ENCODE peak calls at places on chromosomes 13 and 19, in eight cellular contexts. One of them, this sample, is unnamed.

GRCh38 chr19:17337675-17338439 is 504 bp downstream of the GTPBP3 start:
- DNase-seq in OCI-LY7: peak
- DNase-seq in neural progenitor cell: peak
- DNase-seq in HCT116: no peak
- DNase-seq in heart right ventricle: no peak
- DNase-seq in fibroblast of mammary gland: no peak
- DNase-seq in fibroblast of lung: no peak
- DNase-seq in PC-3: peak
- DNase-seq in this sample: no peak

GRCh38 chr13:36163303-36163702 is 32.1 kb upstream of the DCLK1 start:
- DNase-seq in OCI-LY7: no peak
- DNase-seq in neural progenitor cell: no peak
- DNase-seq in HCT116: no peak
- DNase-seq in heart right ventricle: no peak
- DNase-seq in fibroblast of mammary gland: no peak
- DNase-seq in fibroblast of lung: peak
- DNase-seq in PC-3: no peak
- DNase-seq in this sample: no peak

GRCh38 chr13:81795710-81796109 is 1454.8 kb upstream of the SPRY2 start:
- DNase-seq in OCI-LY7: no peak
- DNase-seq in neural progenitor cell: no peak
- DNase-seq in HCT116: no peak
- DNase-seq in heart right ventricle: no peak
- DNase-seq in fibroblast of mammary gland: no peak
- DNase-seq in fibroblast of lung: no peak
- DNase-seq in PC-3: no peak
- DNase-seq in this sample: no peak

GRCh38 chr19:41531438-41532311 is 44.3 kb upstream of the CEACAM21 start:
- DNase-seq in OCI-LY7: peak
- DNase-seq in neural progenitor cell: no peak
- DNase-seq in HCT116: no peak
- DNase-seq in heart right ventricle: peak
- DNase-seq in fibroblast of mammary gland: peak
- DNase-seq in fibroblast of lung: peak
- DNase-seq in PC-3: no peak
- DNase-seq in this sample: peak

GRCh38 chr13:40540707-40541044 is 125.8 kb downstream of the FOXO1 start:
- DNase-seq in OCI-LY7: no peak
- DNase-seq in neural progenitor cell: no peak
- DNase-seq in HCT116: no peak
- DNase-seq in heart right ventricle: no peak
- DNase-seq in fibroblast of mammary gland: no peak
- DNase-seq in fibroblast of lung: no peak
- DNase-seq in PC-3: no peak
- DNase-seq in this sample: no peak

GRCh38 chr19:3691726-3692125 is 8.5 kb downstream of the PIP5K1C start:
- DNase-seq in OCI-LY7: no peak
- DNase-seq in neural progenitor cell: no peak
- DNase-seq in HCT116: no peak
- DNase-seq in heart right ventricle: no peak
- DNase-seq in fibroblast of mammary gland: no peak
- DNase-seq in fibroblast of lung: no peak
- DNase-seq in PC-3: no peak
- DNase-seq in this sample: no peak

GRCh38 chr19:38721977-38722773 is 22.1 kb downstream of the CAPN12 start:
- DNase-seq in OCI-LY7: no peak
- DNase-seq in neural progenitor cell: peak
- DNase-seq in HCT116: no peak
- DNase-seq in heart right ventricle: peak
- DNase-seq in fibroblast of mammary gland: no peak
- DNase-seq in fibroblast of lung: no peak
- DNase-seq in PC-3: no peak
- DNase-seq in this sample: no peak

GRCh38 chr13:113783482-113783881 is 24.5 kb downstream of the TMEM255B start:
- DNase-seq in OCI-LY7: no peak
- DNase-seq in neural progenitor cell: no peak
- DNase-seq in HCT116: no peak
- DNase-seq in heart right ventricle: no peak
- DNase-seq in fibroblast of mammary gland: no peak
- DNase-seq in fibroblast of lung: no peak
- DNase-seq in PC-3: peak
- DNase-seq in this sample: no peak

GRCh38 chr19:53892981-53893325 is 11.0 kb downstream of the PRKCG start:
- DNase-seq in OCI-LY7: peak
- DNase-seq in neural progenitor cell: peak
- DNase-seq in HCT116: no peak
- DNase-seq in heart right ventricle: no peak
- DNase-seq in fibroblast of mammary gland: no peak
- DNase-seq in fibroblast of lung: no peak
- DNase-seq in PC-3: no peak
- DNase-seq in this sample: no peak

GRCh38 chr19:49067554-49067953 is 2.9 kb upstream of the NTF4 start:
- DNase-seq in OCI-LY7: no peak
- DNase-seq in neural progenitor cell: no peak
- DNase-seq in HCT116: no peak
- DNase-seq in heart right ventricle: no peak
- DNase-seq in fibroblast of mammary gland: no peak
- DNase-seq in fibroblast of lung: no peak
- DNase-seq in PC-3: no peak
- DNase-seq in this sample: no peak

GRCh38 chr19:49064768-49065611 is at the start of gene NTF4:
- DNase-seq in OCI-LY7: no peak
- DNase-seq in neural progenitor cell: peak
- DNase-seq in HCT116: no peak
- DNase-seq in heart right ventricle: no peak
- DNase-seq in fibroblast of mammary gland: no peak
- DNase-seq in fibroblast of lung: peak
- DNase-seq in PC-3: peak
- DNase-seq in this sample: no peak

GRCh38 chr19:49069026-49069425 is 3.5 kb downstream of the KCNA7 start:
- DNase-seq in OCI-LY7: no peak
- DNase-seq in neural progenitor cell: no peak
- DNase-seq in HCT116: no peak
- DNase-seq in heart right ventricle: no peak
- DNase-seq in fibroblast of mammary gland: no peak
- DNase-seq in fibroblast of lung: no peak
- DNase-seq in PC-3: no peak
- DNase-seq in this sample: no peak

GRCh38 chr19:49064029-49064629 is 489 bp downstream of the NTF4 start:
- DNase-seq in OCI-LY7: no peak
- DNase-seq in neural progenitor cell: peak
- DNase-seq in HCT116: no peak
- DNase-seq in heart right ventricle: no peak
- DNase-seq in fibroblast of mammary gland: no peak
- DNase-seq in fibroblast of lung: no peak
- DNase-seq in PC-3: no peak
- DNase-seq in this sample: no peak

GRCh38 chr19:49065905-49066512 is 1.4 kb upstream of the NTF4 start:
- DNase-seq in OCI-LY7: no peak
- DNase-seq in neural progenitor cell: no peak
- DNase-seq in HCT116: no peak
- DNase-seq in heart right ventricle: no peak
- DNase-seq in fibroblast of mammary gland: no peak
- DNase-seq in fibroblast of lung: no peak
- DNase-seq in PC-3: no peak
- DNase-seq in this sample: no peak
- H3K4me3 ChIP-seq in OCI-LY7: no peak
- H3K4me3 ChIP-seq in neural progenitor cell: no peak
- H3K4me3 ChIP-seq in HCT116: no peak
- H3K4me3 ChIP-seq in heart right ventricle: no peak
- H3K4me3 ChIP-seq in fibroblast of mammary gland: no peak
- H3K4me3 ChIP-seq in fibroblast of lung: no peak
- H3K4me3 ChIP-seq in PC-3: no peak
- H3K4me3 ChIP-seq in this sample: no peak

GRCh38 chr19:18441804-18442788 is 4.2 kb upstream of the ISYNA1 start:
- DNase-seq in OCI-LY7: no peak
- DNase-seq in neural progenitor cell: no peak
- DNase-seq in HCT116: no peak
- DNase-seq in heart right ventricle: no peak
- DNase-seq in fibroblast of mammary gland: no peak
- DNase-seq in fibroblast of lung: no peak
- DNase-seq in PC-3: no peak
- DNase-seq in this sample: no peak

GRCh38 chr19:18444513-18444912 is 6.6 kb upstream of the ISYNA1 start:
- DNase-seq in OCI-LY7: no peak
- DNase-seq in neural progenitor cell: no peak
- DNase-seq in HCT116: no peak
- DNase-seq in heart right ventricle: no peak
- DNase-seq in fibroblast of mammary gland: no peak
- DNase-seq in fibroblast of lung: no peak
- DNase-seq in PC-3: no peak
- DNase-seq in this sample: no peak

GRCh38 chr19:18443406-18443805 is 5.5 kb upstream of the ISYNA1 start:
- DNase-seq in OCI-LY7: no peak
- DNase-seq in neural progenitor cell: no peak
- DNase-seq in HCT116: no peak
- DNase-seq in heart right ventricle: no peak
- DNase-seq in fibroblast of mammary gland: no peak
- DNase-seq in fibroblast of lung: no peak
- DNase-seq in PC-3: no peak
- DNase-seq in this sample: no peak

GRCh38 chr19:18443831-18444230 is 5.9 kb upstream of the ISYNA1 start:
- DNase-seq in OCI-LY7: no peak
- DNase-seq in neural progenitor cell: no peak
- DNase-seq in HCT116: no peak
- DNase-seq in heart right ventricle: no peak
- DNase-seq in fibroblast of mammary gland: no peak
- DNase-seq in fibroblast of lung: no peak
- DNase-seq in PC-3: no peak
- DNase-seq in this sample: no peak

DNA sequence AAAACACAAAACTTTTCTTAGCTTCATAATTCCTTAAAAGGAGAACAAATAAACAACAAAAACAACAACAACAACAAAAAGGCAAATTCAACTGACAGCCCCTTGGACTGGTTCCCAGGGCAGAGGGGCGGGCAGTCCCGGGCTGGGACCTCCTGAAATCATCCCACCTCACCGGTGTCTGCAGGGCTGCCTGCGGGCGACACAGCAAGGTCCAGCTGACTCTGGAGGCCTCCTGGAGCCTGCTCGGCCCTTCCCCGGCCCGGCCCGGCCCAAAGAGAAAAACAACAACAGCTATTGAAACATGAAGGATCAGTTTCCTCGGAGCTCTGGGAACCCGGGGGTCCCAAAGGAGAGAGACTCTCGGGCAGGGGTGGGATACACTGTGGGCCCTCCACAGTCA is 5.0 kb upstream of the ISYNA1 start:
- DNase-seq in OCI-LY7: no peak
- DNase-seq in neural progenitor cell: no peak
- DNase-seq in HCT116: no peak
- DNase-seq in heart right ventricle: no peak
- DNase-seq in fibroblast of mammary gland: no peak
- DNase-seq in fibroblast of lung: no peak
- DNase-seq in PC-3: no peak
- DNase-seq in this sample: no peak
- H3K4me3 ChIP-seq in OCI-LY7: no peak
- H3K4me3 ChIP-seq in neural progenitor cell: no peak
- H3K4me3 ChIP-seq in HCT116: no peak
- H3K4me3 ChIP-seq in heart right ventricle: no peak
- H3K4me3 ChIP-seq in fibroblast of mammary gland: no peak
- H3K4me3 ChIP-seq in fibroblast of lung: no peak
- H3K4me3 ChIP-seq in PC-3: no peak
- H3K4me3 ChIP-seq in this sample: no peak

GRCh38 chr13:26558912-26559485 is 1.5 kb downstream of the WASF3 start:
- DNase-seq in OCI-LY7: no peak
- DNase-seq in neural progenitor cell: peak
- DNase-seq in HCT116: no peak
- DNase-seq in heart right ventricle: no peak
- DNase-seq in fibroblast of mammary gland: no peak
- DNase-seq in fibroblast of lung: no peak
- DNase-seq in PC-3: no peak
- DNase-seq in this sample: no peak
- H3K4me3 ChIP-seq in OCI-LY7: no peak
- H3K4me3 ChIP-seq in neural progenitor cell: peak
- H3K4me3 ChIP-seq in HCT116: no peak
- H3K4me3 ChIP-seq in heart right ventricle: peak
- H3K4me3 ChIP-seq in fibroblast of mammary gland: peak
- H3K4me3 ChIP-seq in fibroblast of lung: peak
- H3K4me3 ChIP-seq in PC-3: peak
- H3K4me3 ChIP-seq in this sample: peak

GRCh38 chr19:1133471-1133929 is 29.7 kb downstream of the GPX4 start:
- DNase-seq in OCI-LY7: peak
- DNase-seq in neural progenitor cell: no peak
- DNase-seq in HCT116: peak
- DNase-seq in heart right ventricle: no peak
- DNase-seq in fibroblast of mammary gland: peak
- DNase-seq in fibroblast of lung: no peak
- DNase-seq in PC-3: no peak
- DNase-seq in this sample: no peak

GRCh38 chr19:1134431-1134830 is 30.6 kb downstream of the GPX4 start:
- DNase-seq in OCI-LY7: no peak
- DNase-seq in neural progenitor cell: no peak
- DNase-seq in HCT116: no peak
- DNase-seq in heart right ventricle: no peak
- DNase-seq in fibroblast of mammary gland: peak
- DNase-seq in fibroblast of lung: no peak
- DNase-seq in PC-3: no peak
- DNase-seq in this sample: no peak

GRCh38 chr19:1130801-1131717 is 27.3 kb downstream of the GPX4 start:
- DNase-seq in OCI-LY7: peak
- DNase-seq in neural progenitor cell: no peak
- DNase-seq in HCT116: no peak
- DNase-seq in heart right ventricle: no peak
- DNase-seq in fibroblast of mammary gland: no peak
- DNase-seq in fibroblast of lung: no peak
- DNase-seq in PC-3: no peak
- DNase-seq in this sample: no peak

GRCh38 chr19:1131718-1132552 is 28.1 kb downstream of the GPX4 start:
- DNase-seq in OCI-LY7: peak
- DNase-seq in neural progenitor cell: peak
- DNase-seq in HCT116: no peak
- DNase-seq in heart right ventricle: peak
- DNase-seq in fibroblast of mammary gland: peak
- DNase-seq in fibroblast of lung: peak
- DNase-seq in PC-3: no peak
- DNase-seq in this sample: peak

DNA sequence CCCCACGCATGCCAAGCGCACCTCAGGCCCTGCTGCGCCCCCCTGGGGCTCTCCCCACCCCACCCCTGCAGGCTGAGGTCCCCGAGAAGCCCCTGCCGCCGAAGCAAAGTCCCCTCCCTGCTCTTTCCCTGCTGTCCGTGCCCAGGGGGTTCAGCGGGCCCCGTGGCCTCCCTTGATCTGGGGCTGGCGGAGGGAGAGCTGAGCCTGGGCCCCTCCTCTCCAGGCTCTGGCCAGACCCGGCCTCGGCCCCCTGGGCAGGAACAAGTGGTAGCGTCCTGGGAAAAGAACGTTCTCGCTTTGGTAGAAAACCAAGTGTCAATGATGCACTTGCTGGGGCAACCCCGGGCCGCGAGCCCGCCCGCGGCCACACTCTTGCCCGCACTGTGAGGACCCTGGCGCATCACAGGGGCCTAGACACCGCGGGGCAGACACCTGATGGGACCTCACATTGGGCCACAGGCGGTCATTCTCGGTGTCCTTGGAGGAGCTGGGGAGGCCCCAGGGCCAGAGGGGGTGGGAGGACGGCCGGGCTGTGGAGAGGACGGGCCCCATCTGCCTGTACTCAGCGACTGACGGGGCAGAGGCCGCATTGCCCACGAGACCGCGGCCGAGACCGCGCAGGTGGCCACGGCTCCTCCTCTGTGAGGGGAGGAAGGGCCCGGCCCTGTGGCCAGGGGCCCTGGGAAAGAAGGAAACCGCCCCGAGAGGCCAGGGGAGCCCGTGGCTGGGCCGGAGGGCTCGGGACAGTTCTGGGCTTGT is 29.0 kb downstream of the GPX4 start:
- DNase-seq in OCI-LY7: peak
- DNase-seq in neural progenitor cell: no peak
- DNase-seq in HCT116: no peak
- DNase-seq in heart right ventricle: no peak
- DNase-seq in fibroblast of mammary gland: peak
- DNase-seq in fibroblast of lung: no peak
- DNase-seq in PC-3: no peak
- DNase-seq in this sample: no peak
- H3K4me3 ChIP-seq in OCI-LY7: peak
- H3K4me3 ChIP-seq in neural progenitor cell: no peak
- H3K4me3 ChIP-seq in HCT116: no peak
- H3K4me3 ChIP-seq in heart right ventricle: peak
- H3K4me3 ChIP-seq in fibroblast of mammary gland: peak
- H3K4me3 ChIP-seq in fibroblast of lung: peak
- H3K4me3 ChIP-seq in PC-3: no peak
- H3K4me3 ChIP-seq in this sample: peak

This sample was measured in skeletal muscle cell.